ENCODE peak calls at places on chromosome 9, in five cellular contexts. D is CD8-positive, alpha-beta memory T cell; M is H7; T is BE2C; N is IMR-90. S is an unnamed sample.

GRCh38 chr9:131728961-131729360 is 10.9 kb downstream of the RAPGEF1 start:
- DNase-seq in D (peak), M (no peak), T (peak), N (no peak), S (no peak)

GRCh38 chr9:6896562-6896961 is 138.8 kb downstream of the KDM4C start:
- DNase-seq in D (no peak), M (no peak), T (no peak), N (peak), S (no peak)

GRCh38 chr9:94911211-94911610 is 184.7 kb downstream of the AOPEP start:
- DNase-seq in D (no peak), M (no peak), T (no peak), N (no peak), S (no peak)

GRCh38 chr9:20754556-20754955 is 70.5 kb downstream of the FOCAD start:
- DNase-seq in D (no peak), M (no peak), T (no peak), N (peak), S (peak)

GRCh38 chr9:76576344-76576743 is 117.4 kb downstream of the GCNT1 start:
- DNase-seq in D (peak), M (no peak), T (no peak), N (peak), S (peak)

GRCh38 chr9:35835216-35835604 is 6.2 kb downstream of the TMEM8B start:
- DNase-seq in D (no peak), M (peak), T (no peak), N (no peak), S (no peak)

GRCh38 chr9:88379352-88379751 is 8.9 kb upstream of the SPIN1 start:
- DNase-seq in D (no peak), M (peak), T (no peak), N (no peak), S (no peak)

GRCh38 chr9:110031511-110032173 is 176.3 kb downstream of the C9orf152 start:
- DNase-seq in D (no peak), M (no peak), T (no peak), N (peak), S (peak)

GRCh38 chr9:34637356-34638137 is at the start of gene SIGMAR1:
- DNase-seq in D (peak), M (peak), T (peak), N (peak), S (peak)

GRCh38 chr9:115590016-115590415 is 472.1 kb upstream of the TNC start:
- DNase-seq in D (no peak), M (no peak), T (no peak), N (peak), S (peak)

GRCh38 chr9:91147079-91147708 is 214.5 kb downstream of the AUH start:
- DNase-seq in D (no peak), M (peak), T (no peak), N (no peak), S (no peak)

GRCh38 chr9:97556721-97557605 is 55.5 kb downstream of the TMOD1 start:
- DNase-seq in D (no peak), M (no peak), T (no peak), N (no peak), S (no peak)

GRCh38 chr9:346114-346513 is 131.4 kb downstream of the DOCK8 start:
- DNase-seq in D (no peak), M (no peak), T (no peak), N (no peak), S (no peak)

DNA sequence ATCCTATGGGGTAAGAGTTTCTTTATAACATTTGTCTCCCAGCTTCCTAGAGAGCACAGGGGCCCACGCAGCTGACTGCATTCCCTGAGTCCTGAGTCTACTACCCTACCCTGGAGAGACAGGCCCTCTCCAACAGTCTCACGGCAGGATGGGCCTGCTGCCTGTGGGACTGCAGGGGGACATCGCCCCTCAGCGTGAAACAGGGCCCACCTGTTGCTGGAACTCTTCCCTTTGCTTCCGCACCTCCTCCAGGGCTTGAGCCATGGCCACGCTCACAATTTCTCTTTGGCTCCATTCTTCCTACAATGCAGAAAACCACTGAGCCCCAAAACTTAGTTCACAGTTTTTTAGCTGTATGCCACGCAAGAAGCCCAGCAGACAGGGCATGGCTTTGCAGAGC is 28.2 kb downstream of the ARPC5L start:
- DNase-seq in D (no peak), M (no peak), T (no peak), N (no peak), S (no peak)
- H3K4me3 ChIP-seq in D (no peak), M (no peak), T (no peak), N (no peak), S (no peak)

GRCh38 chr9:129412814-129413536 is 207.9 kb downstream of the C9orf50 start:
- DNase-seq in D (no peak), M (no peak), T (peak), N (peak), S (peak)
- H3K4me3 ChIP-seq in D (peak), M (peak), T (peak), N (peak), S (no peak)

GRCh38 chr9:137834846-137835546 is 42.6 kb upstream of the CACNA1B start:
- DNase-seq in D (no peak), M (peak), T (no peak), N (no peak), S (no peak)

GRCh38 chr9:137837345-137838278 is 40.0 kb upstream of the CACNA1B start:
- DNase-seq in D (no peak), M (peak), T (no peak), N (no peak), S (no peak)

GRCh38 chr9:137836151-137836830 is 41.3 kb upstream of the CACNA1B start:
- DNase-seq in D (no peak), M (peak), T (no peak), N (no peak), S (no peak)

GRCh38 chr9:137836831-137837241 is 40.7 kb upstream of the CACNA1B start:
- DNase-seq in D (no peak), M (peak), T (peak), N (no peak), S (no peak)

DNA sequence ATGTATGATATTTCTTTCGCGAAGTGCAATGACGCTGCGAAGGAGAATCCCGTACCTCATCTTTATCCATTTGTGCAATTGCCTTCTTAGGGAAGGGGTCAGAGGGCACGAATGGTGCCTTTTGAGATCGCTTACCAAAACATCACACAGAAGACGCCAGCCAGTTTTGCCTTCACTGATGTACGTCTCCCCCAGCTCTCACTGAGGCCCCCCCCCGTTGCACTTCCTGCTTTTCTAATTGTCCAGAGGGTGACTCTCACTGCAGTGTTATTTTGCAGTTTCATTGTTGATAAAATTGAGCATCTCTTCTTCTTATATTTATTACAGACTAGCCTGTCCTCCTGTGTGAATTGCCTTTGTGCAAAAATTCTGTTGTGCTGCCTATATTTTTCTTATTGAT is 39.0 kb upstream of the CACNA1B start:
- DNase-seq in D (no peak), M (no peak), T (no peak), N (no peak), S (no peak)
- H3K4me3 ChIP-seq in D (no peak), M (no peak), T (no peak), N (no peak), S (no peak)

GRCh38 chr9:74498616-74499095 is 1.5 kb downstream of the RORB start:
- DNase-seq in D (no peak), M (no peak), T (no peak), N (no peak), S (peak)

GRCh38 chr9:74497750-74498615 is 848 bp downstream of the RORB start:
- DNase-seq in D (no peak), M (peak), T (peak), N (no peak), S (peak)

GRCh38 chr9:74499770-74500583 is 2.8 kb downstream of the RORB start:
- DNase-seq in D (no peak), M (peak), T (no peak), N (no peak), S (peak)

GRCh38 chr9:74499111-74499601 is 2.0 kb downstream of the RORB start:
- DNase-seq in D (no peak), M (peak), T (no peak), N (no peak), S (no peak)

GRCh38 chr9:74500584-74500924 is 3.4 kb downstream of the RORB start:
- DNase-seq in D (no peak), M (peak), T (no peak), N (no peak), S (no peak)
- H3K4me3 ChIP-seq in D (no peak), M (peak), T (no peak), N (no peak), S (peak)